ENCODE peak calls at places on chromosomes 3 and 15, in six cellular contexts. G is activated T-cell treated with anti-CD3 and anti-CD28 coated beads, Interleukin-2, amount 50 U/mL, for 1 hour; X is cardiac muscle cell; O is NCI-H345; Z is fibroblast of gingiva; F is islet precursor cell. N is an unnamed sample.

GRCh38 chr15:62909257-62909656 is 133.3 kb upstream of the TPM1 start:
- DNase-seq in O (no peak), G (no peak), Z (no peak), F (no peak), X (no peak), N (no peak)

GRCh38 chr3:37934631-37935289 is 55.8 kb upstream of the VILL start:
- DNase-seq in X (peak; percentile 50), Z (peak; percentile 23), O (no peak), F (no peak), G (no peak), N (no peak)

GRCh38 chr3:35932995-35933394 is 293.7 kb downstream of the ARPP21 start:
- DNase-seq in G (no peak), Z (peak; percentile 57), F (no peak), X (peak; percentile 95), O (no peak), N (no peak)

GRCh38 chr3:134366928-134367352 is 7.3 kb downstream of the AMOTL2 start:
- DNase-seq in Z (no peak), G (no peak), F (peak; percentile 81), O (no peak), X (no peak), N (peak; percentile 85)

GRCh38 chr3:99899603-99900002 is 81.9 kb downstream of the CMSS1 start:
- DNase-seq in O (no peak), X (no peak), F (no peak), Z (no peak), G (no peak), N (no peak)

GRCh38 chr3:82671466-82671865 is 910.0 kb upstream of the GBE1 start:
- DNase-seq in F (no peak), G (no peak), O (no peak), Z (no peak), X (no peak), N (no peak)

GRCh38 chr15:49045691-49046112 is 544 bp downstream of the SECISBP2L start:
- DNase-seq in X (peak; percentile 52), Z (no peak), O (no peak), F (peak; percentile 80), G (no peak), N (no peak)

GRCh38 chr3:197373096-197373495 is 74.7 kb upstream of the DLG1 start:
- DNase-seq in O (no peak), Z (no peak), X (no peak), G (no peak), F (no peak), N (no peak)

GRCh38 chr15:99095626-99096025 is 9.3 kb upstream of the SYNM start:
- DNase-seq in O (no peak), F (peak; percentile 60), X (no peak), Z (no peak), G (no peak), N (no peak)

GRCh38 chr3:167798443-167798842 is 62.9 kb downstream of the SERPINI1 start:
- DNase-seq in Z (no peak), O (no peak), X (no peak), F (no peak), G (no peak), N (no peak)

GRCh38 chr15:39113741-39114140 is 467.1 kb upstream of the THBS1 start:
- DNase-seq in Z (no peak), F (no peak), G (no peak), O (no peak), X (no peak), N (no peak)

GRCh38 chr3:195907730-195908438 is 467 bp downstream of the TNK2 start:
- DNase-seq in O (peak; percentile 83), Z (no peak), X (peak; percentile 32), G (peak; percentile 63), F (peak; percentile 69), N (peak; percentile 76)

GRCh38 chr3:195549931-195550519 is 6.9 kb upstream of the PPP1R2 start:
- DNase-seq in X (peak; percentile 13), G (peak; percentile 75), O (no peak), Z (no peak), F (peak; percentile 71), N (no peak)

GRCh38 chr3:46467562-46467961 is 2.9 kb upstream of the LTF start:
- DNase-seq in O (no peak), X (no peak), G (no peak), Z (no peak), F (peak; percentile 23), N (no peak)

GRCh38 chr15:101188517-101189340 is 63.1 kb downstream of the CHSY1 start:
- DNase-seq in O (no peak), G (no peak), Z (peak; percentile 57), X (peak; percentile 90), F (peak; percentile 51), N (no peak)

GRCh38 chr15:69816522-69816921 is 281.2 kb downstream of the TLE3 start:
- DNase-seq in Z (no peak), G (no peak), F (no peak), X (no peak), O (no peak), N (no peak)

GRCh38 chr3:71407833-71408232 is 175.7 kb downstream of the FOXP1 start:
- DNase-seq in O (no peak), G (no peak), F (no peak), Z (no peak), X (no peak), N (no peak)

GRCh38 chr3:183253961-183254815 is 1.1 kb downstream of the B3GNT5 start:
- DNase-seq in F (peak; percentile 73), O (peak; percentile 48), G (peak; percentile 52), X (peak; percentile 54), Z (peak; percentile 44), N (peak; percentile 65)

GRCh38 chr3:197430961-197431910 is 124.5 kb downstream of the BDH1 start:
- DNase-seq in O (no peak), G (no peak), X (peak; percentile 61), F (no peak), Z (peak; percentile 54), N (no peak)

GRCh38 chr3:122754867-122755835 is 38.5 kb downstream of the HSPBAP1 start:
- DNase-seq in O (no peak), G (no peak), X (peak; percentile 67), Z (peak; percentile 23), F (peak; percentile 72), N (no peak)

GRCh38 chr3:73999501-73999900 is 374.8 kb upstream of the PDZRN3 start:
- DNase-seq in F (no peak), Z (no peak), X (no peak), G (no peak), O (no peak), N (no peak)

GRCh38 chr15:47300035-47300434 is 417.3 kb upstream of the SEMA6D start:
- DNase-seq in O (peak; percentile 22), F (no peak), X (no peak), Z (no peak), G (no peak), N (no peak)

GRCh38 chr3:136595862-136596697 is 156.1 kb downstream of the STAG1 start:
- DNase-seq in X (peak; percentile 10), G (no peak), F (no peak), O (no peak), Z (no peak), N (no peak)

GRCh38 chr15:61327019-61327631 is 98.0 kb upstream of the RORA start:
- DNase-seq in Z (no peak), F (no peak), O (peak; percentile 93), X (no peak), G (no peak), N (no peak)

GRCh38 chr3:51099794-51100542 is 285.1 kb upstream of the MANF start:
- DNase-seq in X (peak; percentile 63), F (peak; percentile 70), O (peak; percentile 50), Z (peak; percentile 27), G (no peak), N (no peak)

GRCh38 chr15:76776480-76776879 is 128.7 kb downstream of the SCAPER start:
- DNase-seq in O (no peak), Z (no peak), F (no peak), X (no peak), G (no peak), N (no peak)

GRCh38 chr3:69710153-69710977 is 28.9 kb upstream of the MITF start:
- DNase-seq in Z (peak; percentile 12), X (peak; percentile 60), F (peak; percentile 64), G (no peak), O (no peak), N (no peak)

N was measured in sigmoid colon.